ENCODE peak calls at places on chromosomes 5 and 9, in eight cellular contexts. One of them, this sample, is unnamed.

GRCh38 chr5:7534505-7534904 is 138.6 kb downstream of the ADCY2 start:
- DNase-seq in AG04450: no peak
- DNase-seq in cardiac fibroblast: no peak
- DNase-seq in ovary: no peak
- DNase-seq in tibial artery: no peak
- DNase-seq in retinal pigment epithelial cell: no peak
- DNase-seq in CD8-positive, alpha-beta T cell: no peak
- DNase-seq in cardiac muscle cell: no peak
- DNase-seq in this sample: no peak

GRCh38 chr9:86318187-86318586 is 35.8 kb upstream of the ISCA1 start:
- DNase-seq in cardiac fibroblast: no peak
- DNase-seq in tibial artery: no peak
- DNase-seq in CD8-positive, alpha-beta T cell: no peak
- DNase-seq in cardiac muscle cell: no peak
- DNase-seq in ovary: no peak
- DNase-seq in AG04450: no peak
- DNase-seq in retinal pigment epithelial cell: no peak
- DNase-seq in this sample: no peak

GRCh38 chr5:158922816-158923215 is 176.9 kb downstream of the EBF1 start:
- DNase-seq in cardiac fibroblast: no peak
- DNase-seq in AG04450: no peak
- DNase-seq in CD8-positive, alpha-beta T cell: no peak
- DNase-seq in retinal pigment epithelial cell: no peak
- DNase-seq in tibial artery: no peak
- DNase-seq in ovary: no peak
- DNase-seq in cardiac muscle cell: no peak
- DNase-seq in this sample: no peak

GRCh38 chr5:10138385-10139057 is 111.2 kb downstream of the ATPSCKMT start:
- DNase-seq in tibial artery: no peak
- DNase-seq in cardiac fibroblast: peak; percentile 39
- DNase-seq in cardiac muscle cell: peak; percentile 38
- DNase-seq in ovary: no peak
- DNase-seq in AG04450: no peak
- DNase-seq in CD8-positive, alpha-beta T cell: no peak
- DNase-seq in retinal pigment epithelial cell: no peak
- DNase-seq in this sample: peak; percentile 2

GRCh38 chr5:115494570-115495289 is 49.8 kb downstream of the FEM1C start:
- DNase-seq in cardiac muscle cell: peak; percentile 37
- DNase-seq in ovary: no peak
- DNase-seq in retinal pigment epithelial cell: peak; percentile 43
- DNase-seq in tibial artery: no peak
- DNase-seq in CD8-positive, alpha-beta T cell: no peak
- DNase-seq in cardiac fibroblast: peak; percentile 40
- DNase-seq in AG04450: no peak
- DNase-seq in this sample: no peak

GRCh38 chr5:97839338-97840081 is 656.5 kb upstream of the RIOK2 start:
- DNase-seq in AG04450: no peak
- DNase-seq in retinal pigment epithelial cell: peak; percentile 36
- DNase-seq in CD8-positive, alpha-beta T cell: no peak
- DNase-seq in cardiac muscle cell: peak; percentile 43
- DNase-seq in tibial artery: no peak
- DNase-seq in cardiac fibroblast: peak; percentile 50
- DNase-seq in ovary: no peak
- DNase-seq in this sample: peak; percentile 85

GRCh38 chr5:38808666-38809343 is 37.0 kb upstream of the OSMR start:
- DNase-seq in cardiac muscle cell: no peak
- DNase-seq in AG04450: no peak
- DNase-seq in tibial artery: no peak
- DNase-seq in CD8-positive, alpha-beta T cell: no peak
- DNase-seq in cardiac fibroblast: no peak
- DNase-seq in retinal pigment epithelial cell: no peak
- DNase-seq in ovary: peak; percentile 30
- DNase-seq in this sample: no peak

GRCh38 chr9:90848866-90849265 is 47.2 kb downstream of the SYK start:
- DNase-seq in AG04450: no peak
- DNase-seq in CD8-positive, alpha-beta T cell: no peak
- DNase-seq in cardiac muscle cell: no peak
- DNase-seq in tibial artery: no peak
- DNase-seq in cardiac fibroblast: no peak
- DNase-seq in ovary: no peak
- DNase-seq in retinal pigment epithelial cell: no peak
- DNase-seq in this sample: no peak

GRCh38 chr5:61409568-61409967 is 77.5 kb downstream of the ZSWIM6 start:
- DNase-seq in cardiac fibroblast: peak; percentile 91
- DNase-seq in retinal pigment epithelial cell: peak; percentile 92
- DNase-seq in tibial artery: no peak
- DNase-seq in CD8-positive, alpha-beta T cell: no peak
- DNase-seq in AG04450: peak; percentile 88
- DNase-seq in ovary: no peak
- DNase-seq in cardiac muscle cell: peak; percentile 91
- DNase-seq in this sample: peak; percentile 98

GRCh38 chr5:61412344-61412743 is 80.3 kb downstream of the ZSWIM6 start:
- DNase-seq in tibial artery: no peak
- DNase-seq in cardiac muscle cell: no peak
- DNase-seq in CD8-positive, alpha-beta T cell: no peak
- DNase-seq in cardiac fibroblast: no peak
- DNase-seq in retinal pigment epithelial cell: no peak
- DNase-seq in ovary: no peak
- DNase-seq in AG04450: no peak
- DNase-seq in this sample: peak; percentile 54

GRCh38 chr5:61407706-61408105 is 75.6 kb downstream of the ZSWIM6 start:
- DNase-seq in tibial artery: no peak
- DNase-seq in AG04450: no peak
- DNase-seq in cardiac fibroblast: no peak
- DNase-seq in CD8-positive, alpha-beta T cell: no peak
- DNase-seq in retinal pigment epithelial cell: no peak
- DNase-seq in ovary: no peak
- DNase-seq in cardiac muscle cell: no peak
- DNase-seq in this sample: no peak

GRCh38 chr5:61402970-61403369 is 70.9 kb downstream of the ZSWIM6 start:
- DNase-seq in AG04450: no peak
- DNase-seq in retinal pigment epithelial cell: no peak
- DNase-seq in ovary: no peak
- DNase-seq in CD8-positive, alpha-beta T cell: no peak
- DNase-seq in cardiac muscle cell: no peak
- DNase-seq in cardiac fibroblast: no peak
- DNase-seq in tibial artery: no peak
- DNase-seq in this sample: peak; percentile 56

DNA sequence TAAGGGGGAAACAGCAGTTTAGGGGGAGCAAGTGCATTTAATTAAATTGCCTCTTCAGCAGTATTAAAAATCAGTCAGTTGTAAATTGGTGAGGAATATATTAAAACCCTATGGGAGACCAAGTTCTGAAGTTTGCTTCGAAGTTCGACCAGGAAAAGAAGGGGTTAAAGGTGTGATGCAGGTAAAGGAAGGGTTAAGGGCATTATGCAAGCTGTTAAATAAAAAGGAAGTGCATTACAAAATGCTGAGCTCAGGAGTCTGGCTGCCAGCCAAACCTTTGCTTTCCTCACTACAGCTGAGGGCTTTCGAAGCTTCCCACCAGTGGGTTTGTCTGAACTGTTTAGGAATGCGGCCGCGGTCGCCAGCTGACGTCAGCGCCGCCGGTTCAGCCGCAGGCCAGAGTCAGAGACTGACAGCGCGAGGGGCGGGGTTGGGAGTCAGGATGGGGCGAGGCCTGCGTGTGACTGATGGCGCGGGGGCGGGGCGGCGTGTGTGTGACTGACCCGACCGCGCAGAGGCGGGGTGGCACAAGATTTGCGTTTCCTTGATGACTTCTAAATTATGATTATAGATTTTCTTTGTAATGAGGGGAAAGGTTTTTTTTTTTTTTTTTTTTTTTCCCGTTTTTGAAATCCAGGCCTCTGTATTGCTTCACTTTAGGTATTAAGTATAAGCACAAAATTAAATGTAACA is 76.6 kb downstream of the ZSWIM6 start:
- DNase-seq in tibial artery: peak; percentile 99
- DNase-seq in cardiac fibroblast: peak; percentile 100
- DNase-seq in cardiac muscle cell: peak; percentile 100
- DNase-seq in ovary: peak; percentile 99
- DNase-seq in AG04450: peak; percentile 99
- DNase-seq in CD8-positive, alpha-beta T cell: peak; percentile 97
- DNase-seq in retinal pigment epithelial cell: peak; percentile 99
- DNase-seq in this sample: peak; percentile 100
- H3K4me3 ChIP-seq in tibial artery: peak overlapping the region; percentile 33
- H3K4me3 ChIP-seq in cardiac fibroblast: peak overlapping the region; percentile 16
- H3K4me3 ChIP-seq in cardiac muscle cell: peak overlapping the region; percentile 3
- H3K4me3 ChIP-seq in ovary: peak overlapping the region; percentile 23
- H3K4me3 ChIP-seq in AG04450: peak overlapping the region; percentile 26
- H3K4me3 ChIP-seq in CD8-positive, alpha-beta T cell: peak overlapping the region; percentile 2
- H3K4me3 ChIP-seq in retinal pigment epithelial cell: peak overlapping the region; percentile 27
- H3K4me3 ChIP-seq in this sample: peak overlapping the region; percentile 34

DNA sequence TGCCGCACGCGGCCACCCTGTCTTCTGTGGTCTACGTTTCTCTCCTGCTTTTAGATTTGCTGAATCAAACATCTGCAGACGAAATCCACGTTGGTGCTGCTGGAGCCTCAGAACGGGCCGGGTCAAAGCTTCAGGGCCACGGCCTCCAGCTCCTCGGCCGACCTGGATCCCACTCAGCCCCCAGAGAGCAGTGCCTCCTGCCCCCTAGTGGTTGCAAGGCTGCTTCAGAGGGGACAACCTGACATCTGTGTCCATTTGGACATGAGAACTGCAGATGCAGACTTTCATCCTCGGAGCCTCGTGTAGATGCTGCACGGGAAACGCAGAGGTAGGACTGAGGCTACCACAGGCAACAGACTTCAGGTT is 23.0 kb upstream of the SLC6A3 start:
- DNase-seq in CD8-positive, alpha-beta T cell: peak; percentile 31
- DNase-seq in tibial artery: peak; percentile 1
- DNase-seq in cardiac muscle cell: peak; percentile 29
- DNase-seq in AG04450: no peak
- DNase-seq in ovary: peak; percentile 15
- DNase-seq in retinal pigment epithelial cell: no peak
- DNase-seq in cardiac fibroblast: peak; percentile 33
- DNase-seq in this sample: no peak
- TF ChIP-seq CTCF in CD8-positive, alpha-beta T cell: peak; percentile 19
- TF ChIP-seq CTCF in tibial artery: peak; percentile 22
- TF ChIP-seq CTCF in cardiac muscle cell: peak; percentile 65
- TF ChIP-seq CTCF in AG04450: peak; percentile 43
- TF ChIP-seq CTCF in ovary: no peak
- TF ChIP-seq CTCF in retinal pigment epithelial cell: peak; percentile 76
- TF ChIP-seq CTCF in cardiac fibroblast: peak; percentile 64
- TF ChIP-seq CTCF in this sample: peak; percentile 65

GRCh38 chr5:133611357-133612020 is 852 bp downstream of the FSTL4 start:
- DNase-seq in CD8-positive, alpha-beta T cell: no peak
- DNase-seq in ovary: no peak
- DNase-seq in retinal pigment epithelial cell: no peak
- DNase-seq in cardiac fibroblast: no peak
- DNase-seq in AG04450: no peak
- DNase-seq in tibial artery: no peak
- DNase-seq in cardiac muscle cell: no peak
- DNase-seq in this sample: no peak

GRCh38 chr5:133613743-133614142 is 1.4 kb upstream of the FSTL4 start:
- DNase-seq in tibial artery: no peak
- DNase-seq in retinal pigment epithelial cell: no peak
- DNase-seq in cardiac muscle cell: no peak
- DNase-seq in ovary: no peak
- DNase-seq in CD8-positive, alpha-beta T cell: no peak
- DNase-seq in AG04450: no peak
- DNase-seq in cardiac fibroblast: no peak
- DNase-seq in this sample: no peak

GRCh38 chr5:133610489-133611356 is 1.6 kb downstream of the FSTL4 start:
- DNase-seq in tibial artery: peak; percentile 34
- DNase-seq in cardiac fibroblast: peak; percentile 28
- DNase-seq in ovary: no peak
- DNase-seq in cardiac muscle cell: peak; percentile 50
- DNase-seq in CD8-positive, alpha-beta T cell: peak; percentile 18
- DNase-seq in AG04450: no peak
- DNase-seq in retinal pigment epithelial cell: peak; percentile 5
- DNase-seq in this sample: peak; percentile 25

GRCh38 chr5:133613184-133613583 is 843 bp upstream of the FSTL4 start:
- DNase-seq in tibial artery: no peak
- DNase-seq in retinal pigment epithelial cell: no peak
- DNase-seq in cardiac fibroblast: no peak
- DNase-seq in cardiac muscle cell: no peak
- DNase-seq in AG04450: no peak
- DNase-seq in CD8-positive, alpha-beta T cell: no peak
- DNase-seq in ovary: no peak
- DNase-seq in this sample: no peak

DNA sequence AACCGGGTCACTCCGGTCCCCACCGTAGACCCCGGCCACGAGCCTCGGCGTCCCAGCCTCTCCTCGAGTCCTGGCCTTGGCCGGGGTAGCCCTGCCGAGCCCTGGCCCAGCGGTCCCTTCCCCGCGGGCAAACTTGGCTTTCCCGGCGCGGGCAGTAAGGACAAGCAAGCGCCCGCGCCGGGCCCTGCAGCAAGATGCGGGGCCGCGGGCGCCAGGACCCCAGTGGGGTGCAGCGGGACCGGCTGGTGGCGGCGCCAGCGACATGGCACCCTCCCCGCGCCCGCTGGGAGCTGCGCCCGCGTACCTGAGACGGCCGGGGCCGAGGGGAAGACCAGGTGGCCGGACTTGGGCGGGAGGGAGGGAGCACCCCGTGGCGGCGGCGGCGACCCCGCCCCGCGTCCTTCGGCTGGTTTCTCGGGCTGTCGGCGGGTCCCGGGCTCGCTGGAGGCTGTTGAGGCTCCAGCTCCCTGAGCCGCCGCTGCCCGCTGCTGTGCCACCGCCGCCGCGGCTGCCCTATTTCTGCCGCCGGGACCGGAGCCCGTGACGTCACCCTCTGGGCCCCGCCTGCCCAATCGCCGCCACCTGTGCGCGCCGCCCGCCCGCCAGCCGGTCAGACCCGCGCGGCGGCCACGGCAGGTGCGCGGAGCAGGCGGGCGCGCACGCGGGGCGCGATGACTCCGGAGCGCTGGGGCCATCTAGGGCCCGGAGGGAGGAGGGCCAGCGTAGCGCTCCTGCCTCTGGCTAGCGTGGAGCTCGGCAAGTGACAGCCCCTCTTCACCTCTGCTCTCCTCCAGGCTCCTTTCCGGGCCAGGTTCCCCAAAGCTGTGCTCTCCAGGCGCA is at the start of gene FSTL4:
- DNase-seq in cardiac fibroblast: no peak
- DNase-seq in CD8-positive, alpha-beta T cell: no peak
- DNase-seq in cardiac muscle cell: no peak
- DNase-seq in retinal pigment epithelial cell: no peak
- DNase-seq in AG04450: no peak
- DNase-seq in ovary: no peak
- DNase-seq in tibial artery: no peak
- DNase-seq in this sample: no peak
- H3K4me3 ChIP-seq in cardiac fibroblast: no peak within 1 kb of the TSS
- H3K4me3 ChIP-seq in CD8-positive, alpha-beta T cell: peak within 1 kb of the TSS; percentile 54
- H3K4me3 ChIP-seq in cardiac muscle cell: peak within 1 kb of the TSS; percentile 36
- H3K4me3 ChIP-seq in retinal pigment epithelial cell: no peak within 1 kb of the TSS
- H3K4me3 ChIP-seq in AG04450: no peak within 1 kb of the TSS
- H3K4me3 ChIP-seq in ovary: no peak within 1 kb of the TSS
- H3K4me3 ChIP-seq in tibial artery: peak within 1 kb of the TSS; percentile 43
- H3K4me3 ChIP-seq in this sample: no peak within 1 kb of the TSS

GRCh38 chr9:12351293-12351852 is 341.8 kb upstream of the TYRP1 start:
- DNase-seq in retinal pigment epithelial cell: no peak
- DNase-seq in cardiac muscle cell: no peak
- DNase-seq in tibial artery: no peak
- DNase-seq in ovary: no peak
- DNase-seq in cardiac fibroblast: no peak
- DNase-seq in CD8-positive, alpha-beta T cell: no peak
- DNase-seq in AG04450: no peak
- DNase-seq in this sample: no peak
- TF ChIP-seq CTCF in retinal pigment epithelial cell: no peak
- TF ChIP-seq CTCF in cardiac muscle cell: no peak
- TF ChIP-seq CTCF in tibial artery: no peak
- TF ChIP-seq CTCF in ovary: no peak
- TF ChIP-seq CTCF in cardiac fibroblast: no peak
- TF ChIP-seq CTCF in CD8-positive, alpha-beta T cell: no peak
- TF ChIP-seq CTCF in AG04450: no peak
- TF ChIP-seq CTCF in this sample: no peak

This sample was measured in fibroblast of villous mesenchyme.